ENCODE peak calls at places on chromosomes 12 and 14, in five cellular contexts. One of them, this sample, is unnamed.

GRCh38 chr14:87332001-87332400 is 661.0 kb downstream of the GALC start:
- DNase-seq in left lung: no peak
- DNase-seq in GM13977: no peak
- DNase-seq in left ventricle myocardium inferior: no peak
- DNase-seq in CD8-positive, alpha-beta memory T cell: no peak
- DNase-seq in this sample: no peak

GRCh38 chr14:77459072-77459723 is 1.3 kb downstream of the AHSA1 start:
- DNase-seq in left ventricle myocardium inferior: no peak
- DNase-seq in left lung: no peak
- DNase-seq in GM13977: peak; percentile 56
- DNase-seq in CD8-positive, alpha-beta memory T cell: peak; percentile 42
- DNase-seq in this sample: no peak

GRCh38 chr14:72710212-72710611 is 183.7 kb downstream of the DPF3 start:
- DNase-seq in left ventricle myocardium inferior: no peak
- DNase-seq in CD8-positive, alpha-beta memory T cell: no peak
- DNase-seq in GM13977: no peak
- DNase-seq in left lung: no peak
- DNase-seq in this sample: no peak

GRCh38 chr12:101076940-101077351 is 133.1 kb downstream of the SLC5A8 start:
- DNase-seq in left lung: no peak
- DNase-seq in left ventricle myocardium inferior: no peak
- DNase-seq in CD8-positive, alpha-beta memory T cell: no peak
- DNase-seq in GM13977: no peak
- DNase-seq in this sample: no peak

GRCh38 chr14:79896009-79896408 is 315.3 kb downstream of the DIO2 start:
- DNase-seq in left ventricle myocardium inferior: no peak
- DNase-seq in CD8-positive, alpha-beta memory T cell: no peak
- DNase-seq in left lung: no peak
- DNase-seq in GM13977: no peak
- DNase-seq in this sample: no peak

GRCh38 chr12:12608557-12608957 is 3.1 kb upstream of the CREBL2 start:
- DNase-seq in GM13977: peak; percentile 59
- DNase-seq in left ventricle myocardium inferior: no peak
- DNase-seq in left lung: no peak
- DNase-seq in CD8-positive, alpha-beta memory T cell: no peak
- DNase-seq in this sample: no peak

GRCh38 chr12:54299515-54300266 is 1.1 kb downstream of the NFE2 start:
- DNase-seq in left ventricle myocardium inferior: no peak
- DNase-seq in GM13977: no peak
- DNase-seq in left lung: no peak
- DNase-seq in CD8-positive, alpha-beta memory T cell: no peak
- DNase-seq in this sample: no peak

GRCh38 chr12:11729439-11730150 is 80.1 kb downstream of the ETV6 start:
- DNase-seq in left ventricle myocardium inferior: no peak
- DNase-seq in CD8-positive, alpha-beta memory T cell: no peak
- DNase-seq in GM13977: no peak
- DNase-seq in left lung: no peak
- DNase-seq in this sample: no peak

GRCh38 chr12:53427905-53428594 is 4.4 kb downstream of the AMHR2 start:
- DNase-seq in left lung: peak; percentile 11
- DNase-seq in GM13977: no peak
- DNase-seq in CD8-positive, alpha-beta memory T cell: no peak
- DNase-seq in left ventricle myocardium inferior: no peak
- DNase-seq in this sample: no peak

GRCh38 chr12:129520736-129521135 is 383.1 kb downstream of the TMEM132D start:
- DNase-seq in CD8-positive, alpha-beta memory T cell: no peak
- DNase-seq in left ventricle myocardium inferior: no peak
- DNase-seq in GM13977: no peak
- DNase-seq in left lung: no peak
- DNase-seq in this sample: no peak

GRCh38 chr12:113155641-113156040 is 6.1 kb downstream of the CFAP73 start:
- DNase-seq in GM13977: no peak
- DNase-seq in CD8-positive, alpha-beta memory T cell: no peak
- DNase-seq in left lung: no peak
- DNase-seq in left ventricle myocardium inferior: no peak
- DNase-seq in this sample: no peak

GRCh38 chr12:31510034-31510433 is 80.9 kb downstream of the DENND5B start:
- DNase-seq in GM13977: no peak
- DNase-seq in left ventricle myocardium inferior: no peak
- DNase-seq in CD8-positive, alpha-beta memory T cell: no peak
- DNase-seq in left lung: no peak
- DNase-seq in this sample: no peak